ENCODE peak calls at places on chromosomes 11 and 22, in six cellular contexts. J is mesenchymal stem cell, E is H1, X is H9, I is neuronal stem cell, U is trophoblast cell. H is an unnamed sample.

GRCh38 chr11:64560139-64560771 is 30.8 kb upstream of the SLC22A12 start:
- DNase-seq in J (no peak), E (no peak), X (peak; percentile 47), I (no peak), U (no peak), H (no peak)

GRCh38 chr11:124740277-124740882 is 638 bp downstream of the NRGN start:
- DNase-seq in J (no peak), E (no peak), X (peak; percentile 53), I (no peak), U (no peak), H (no peak)

GRCh38 chr11:76083563-76084451 is 122.5 kb downstream of the WNT11 start:
- DNase-seq in J (no peak), E (no peak), X (no peak), I (no peak), U (peak; percentile 47), H (no peak)

GRCh38 chr22:24805790-24806662 is at the start of gene SGSM1:
- DNase-seq in J (peak; percentile 71), E (peak; percentile 46), X (peak; percentile 89), I (peak; percentile 82), U (peak; percentile 65), H (peak; percentile 27)

GRCh38 chr11:10893713-10894112 is 35.9 kb upstream of the ZBED5 start:
- DNase-seq in J (peak; percentile 75), E (no peak), X (no peak), I (no peak), U (no peak), H (peak; percentile 89)

GRCh38 chr11:76663912-76664440 is 6.6 kb downstream of the LRRC32 start:
- DNase-seq in J (no peak), E (no peak), X (no peak), I (no peak), U (no peak), H (no peak)

GRCh38 chr22:45248832-45249561 is 8.3 kb upstream of the KIAA0930 start:
- DNase-seq in J (no peak), E (no peak), X (no peak), I (no peak), U (peak; percentile 59), H (no peak)

GRCh38 chr11:116224154-116224888 is 548.5 kb downstream of the BUD13 start:
- DNase-seq in J (peak; percentile 33), E (no peak), X (peak; percentile 57), I (peak; percentile 51), U (no peak), H (peak; percentile 22)

GRCh38 chr22:18109410-18110193 is 1.0 kb upstream of the TUBA8 start:
- DNase-seq in J (no peak), E (no peak), X (no peak), I (no peak), U (no peak), H (no peak)

GRCh38 chr22:49767355-49768062 is 60.2 kb downstream of the BRD1 start:
- DNase-seq in J (peak; percentile 69), E (peak; percentile 38), X (peak; percentile 72), I (peak; percentile 39), U (peak; percentile 55), H (peak; percentile 57)

GRCh38 chr11:121300313-121300971 is 7.9 kb downstream of the SC5D start:
- DNase-seq in J (peak; percentile 31), E (no peak), X (no peak), I (no peak), U (no peak), H (no peak)

GRCh38 chr11:88183233-88183632 is 8.0 kb upstream of the RAB38 start:
- DNase-seq in J (no peak), E (no peak), X (no peak), I (no peak), U (no peak), H (no peak)

GRCh38 chr11:130726234-130726559 is 190.1 kb downstream of the SNX19 start:
- DNase-seq in J (peak; percentile 55), E (no peak), X (no peak), I (no peak), U (no peak), H (peak; percentile 65)

GRCh38 chr11:36266767-36267166 is 22.5 kb downstream of the COMMD9 start:
- DNase-seq in J (no peak), E (no peak), X (no peak), I (no peak), U (no peak), H (no peak)

GRCh38 chr22:30863161-30863833 is 105.3 kb downstream of the MORC2 start:
- DNase-seq in J (no peak), E (no peak), X (peak; percentile 52), I (no peak), U (no peak), H (peak; percentile 21)

GRCh38 chr11:42951266-42951665 is 360.5 kb upstream of the API5 start:
- DNase-seq in J (no peak), E (no peak), X (no peak), I (no peak), U (no peak), H (no peak)
- H2AFZ ChIP-seq in J (no peak overlapping the region), E (no peak overlapping the region), X (no peak overlapping the region), I (no peak overlapping the region), U (no peak overlapping the region), H (no peak overlapping the region)

GRCh38 chr11:86592047-86592564 is 80.3 kb downstream of the ME3 start:
- DNase-seq in J (peak; percentile 88), E (no peak), X (no peak), I (no peak), U (peak; percentile 18), H (peak; percentile 68)
- H3K18ac ChIP-seq in J (peak overlapping the region; percentile 68), E (no peak overlapping the region), X (no peak overlapping the region), I (no peak overlapping the region), U (no peak overlapping the region), H (peak overlapping the region; percentile 89)

DNA sequence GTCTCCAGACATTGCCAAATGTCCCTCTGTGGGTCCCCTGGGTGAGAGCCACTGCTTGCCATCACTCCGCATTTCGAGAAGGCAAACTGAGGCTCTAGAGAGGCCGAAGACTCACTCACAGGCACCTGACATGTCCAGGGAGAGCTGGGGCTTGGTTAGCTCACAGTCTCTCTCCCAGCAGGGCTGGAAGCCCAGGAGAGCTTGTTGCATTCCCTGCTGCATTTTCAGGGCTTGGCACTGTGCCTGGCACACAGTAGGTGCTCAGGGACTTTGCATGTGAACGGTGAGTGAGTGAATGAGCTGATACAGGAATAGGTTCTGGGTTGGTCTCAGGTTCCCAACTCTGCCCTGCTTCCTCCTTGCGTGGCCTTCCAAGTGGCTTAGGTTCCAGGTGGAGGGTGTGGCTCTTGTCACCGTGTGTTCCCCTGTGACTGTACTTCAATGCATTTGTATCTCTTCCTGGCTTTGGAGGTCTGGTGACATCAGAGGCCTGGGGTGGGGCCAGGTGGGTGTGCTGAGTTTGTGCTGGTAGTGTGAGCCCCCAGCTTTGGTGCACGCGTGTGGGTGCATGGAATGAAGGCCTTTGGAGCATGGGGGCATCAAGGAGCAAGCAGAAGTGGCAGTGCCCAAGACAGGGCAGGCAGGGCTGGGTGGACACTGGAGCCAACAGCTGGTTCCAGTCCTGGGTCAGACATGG is 18.4 kb upstream of the SMIM38 start:
- DNase-seq in J (no peak), E (no peak), X (no peak), I (no peak), U (no peak), H (no peak)
- H3K23ac ChIP-seq in J (no peak overlapping the region), E (no peak overlapping the region), X (no peak overlapping the region), I (no peak overlapping the region), U (no peak overlapping the region), H (no peak overlapping the region)

GRCh38 chr11:93820085-93820710 is 30.2 kb downstream of the VSTM5 start:
- DNase-seq in J (no peak), E (no peak), X (no peak), I (peak; percentile 26), U (no peak), H (no peak)

GRCh38 chr11:93820847-93821246 is 29.6 kb downstream of the VSTM5 start:
- DNase-seq in J (no peak), E (no peak), X (no peak), I (no peak), U (no peak), H (no peak)

GRCh38 chr11:93814966-93815633 is 31.0 kb downstream of the MED17 start:
- DNase-seq in J (no peak), E (no peak), X (no peak), I (no peak), U (peak; percentile 93), H (no peak)

GRCh38 chr11:93813974-93814373 is 29.9 kb downstream of the MED17 start:
- DNase-seq in J (no peak), E (no peak), X (no peak), I (no peak), U (no peak), H (no peak)

GRCh38 chr11:93817426-93818348 is 32.7 kb downstream of the VSTM5 start:
- DNase-seq in J (no peak), E (no peak), X (no peak), I (no peak), U (peak; percentile 90), H (no peak)
- H2AFZ ChIP-seq in J (no peak overlapping the region), E (no peak overlapping the region), X (no peak overlapping the region), I (no peak overlapping the region), U (no peak overlapping the region), H (no peak overlapping the region)

GRCh38 chr22:39994566-39995345 is at the start of gene FAM83F:
- DNase-seq in J (peak; percentile 8), E (no peak), X (peak; percentile 74), I (no peak), U (peak; percentile 24), H (no peak)
- H3K18ac ChIP-seq in J (no peak within 1 kb of the TSS), E (peak within 1 kb of the TSS; percentile 64), X (peak within 1 kb of the TSS; percentile 80), I (peak within 1 kb of the TSS; percentile 89), U (peak within 1 kb of the TSS; percentile 26), H (no peak within 1 kb of the TSS)

GRCh38 chr11:369336-370018 is at the start of gene B4GALNT4:
- DNase-seq in J (peak; percentile 59), E (no peak), X (no peak), I (no peak), U (no peak), H (peak; percentile 23)
- H3K23ac ChIP-seq in J (no peak within 1 kb of the TSS), E (no peak within 1 kb of the TSS), X (no peak within 1 kb of the TSS), I (peak within 1 kb of the TSS; percentile 32), U (no peak within 1 kb of the TSS), H (peak within 1 kb of the TSS; percentile 71)

DNA sequence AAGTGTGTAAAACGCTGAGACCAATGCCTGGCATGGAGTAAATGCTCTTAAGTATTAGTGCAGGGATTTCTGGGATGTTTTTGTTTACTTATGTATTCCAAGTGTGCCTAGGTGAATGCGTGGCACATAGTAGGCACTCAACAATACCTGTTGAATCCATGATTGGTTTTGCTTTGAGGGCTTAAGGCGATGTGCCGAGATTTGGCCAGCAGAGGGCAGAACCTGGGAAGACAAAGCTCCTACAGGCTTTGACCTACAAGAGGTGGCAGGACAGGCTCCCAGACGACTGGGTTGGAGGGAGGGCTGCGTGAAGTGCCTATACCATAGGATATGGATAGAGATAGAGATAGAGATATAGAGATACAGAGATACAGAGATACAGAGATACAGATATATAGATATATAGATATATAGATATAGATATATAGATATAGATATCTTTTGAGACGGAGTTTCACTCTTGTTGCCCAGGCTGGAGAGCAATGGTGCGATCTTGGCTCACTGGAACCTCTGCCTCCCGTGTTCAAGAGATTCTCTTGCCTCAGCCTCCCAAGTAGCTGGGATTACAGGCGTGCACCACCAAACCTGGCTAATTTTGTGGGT is 13.9 kb downstream of the KCNE3 start:
- DNase-seq in J (peak; percentile 60), E (peak; percentile 53), X (peak; percentile 83), I (peak; percentile 58), U (peak; percentile 54), H (peak; percentile 63)
- H2AFZ ChIP-seq in J (no peak overlapping the region), E (no peak overlapping the region), X (no peak overlapping the region), I (no peak overlapping the region), U (no peak overlapping the region), H (no peak overlapping the region)